ENCODE peak calls at places on chromosomes 16 and 17, in eight cellular contexts. Y, C, L, X, O, Z, J and E are unnamed samples.
A peak's percentile ranks its signal among the peaks of the same experiment; 100 is the strongest.

GRCh38 chr16:50547340-50547865 is 793 bp upstream of the NKD1 start:
- DNase-seq in Z (no peak), X (peak; percentile 60), Y (peak; percentile 83), C (peak; percentile 80), L (peak; percentile 50), J (peak; percentile 77), O (peak; percentile 23), E (no peak)

GRCh38 chr16:72246423-72246822 is 74.5 kb upstream of the PMFBP1 start:
- DNase-seq in Y (peak; percentile 54), L (no peak), J (no peak), O (no peak), Z (no peak), C (no peak), X (no peak), E (no peak)

GRCh38 chr16:69083306-69083941 is 22.0 kb upstream of the HAS3 start:
- DNase-seq in X (no peak), Y (no peak), L (no peak), C (no peak), O (no peak), Z (no peak), J (no peak), E (no peak)

GRCh38 chr17:38908676-38909181 is 16.7 kb upstream of the LASP1NB start:
- DNase-seq in L (no peak), O (no peak), Y (no peak), C (no peak), Z (no peak), X (no peak), J (no peak), E (no peak)

GRCh38 chr16:68444058-68444657 is 4.2 kb downstream of the SMPD3 start:
- DNase-seq in J (no peak), X (no peak), O (no peak), L (no peak), Z (no peak), C (no peak), Y (no peak), E (peak; percentile 28)

GRCh38 chr17:3012926-3013581 is 50.4 kb downstream of the OR1D5 start:
- DNase-seq in X (peak; percentile 41), C (peak; percentile 27), O (peak; percentile 53), Y (peak; percentile 41), J (peak; percentile 18), L (peak; percentile 58), Z (no peak), E (no peak)

GRCh38 chr17:57284984-57285646 is 28.8 kb downstream of the MSI2 start:
- DNase-seq in Z (no peak), O (no peak), J (no peak), L (peak; percentile 38), Y (peak; percentile 83), X (peak; percentile 19), C (no peak), E (no peak)

GRCh38 chr17:62880120-62880519 is 72.0 kb upstream of the MARCHF10 start:
- DNase-seq in L (no peak), J (no peak), X (no peak), C (no peak), O (no peak), Z (no peak), Y (no peak), E (no peak)